ENCODE peak calls at places on chromosomes 13 and 19, in ten cellular contexts. W is uterus, T is endothelial cell of umbilical vein, M is heart right ventricle, O is hepatocyte, X is GM23338, C is thoracic aorta, J is tibial nerve, V is body of pancreas, E is breast epithelium. R is an unnamed sample. For H3K4me1, the result is how much of the 10 kb centered on the place peaks cover.

GRCh38 chr13:47216176-47216822 is 319.4 kb upstream of the HTR2A start:
- DNase-seq in M (no peak), J (no peak), T (no peak), E (no peak), X (no peak), V (no peak), O (peak), W (no peak), C (no peak), R (no peak)

GRCh38 chr19:45523642-45524256 is 16.5 kb downstream of the VASP start:
- DNase-seq in V (peak), E (peak), T (peak), C (peak), J (peak), X (peak), W (peak), M (peak), O (peak), R (peak)

GRCh38 chr19:51598159-51598915 is 27.3 kb downstream of the ZNF175 start:
- DNase-seq in O (no peak), T (no peak), W (no peak), M (no peak), C (no peak), E (no peak), J (no peak), V (no peak), X (no peak), R (no peak)

GRCh38 chr19:12880551-12881171 is 588 bp downstream of the DNASE2 start:
- DNase-seq in T (no peak), E (peak), X (peak), W (no peak), M (peak), J (no peak), O (peak), C (no peak), V (peak), R (no peak)

GRCh38 chr13:108944760-108945159 is 315.3 kb downstream of the MYO16 start:
- DNase-seq in V (no peak), E (no peak), W (no peak), M (no peak), J (no peak), X (no peak), C (no peak), T (no peak), O (no peak), R (no peak)

GRCh38 chr19:33815410-33816340 is 19.0 kb downstream of the KCTD15 start:
- DNase-seq in C (no peak), T (no peak), W (no peak), V (no peak), E (no peak), X (no peak), O (no peak), M (no peak), J (no peak), R (no peak)

GRCh38 chr13:25738342-25738771 is 313.5 kb downstream of the SHISA2 start:
- DNase-seq in J (no peak), O (peak), X (no peak), W (no peak), E (no peak), T (peak), C (no peak), M (no peak), V (peak), R (no peak)

GRCh38 chr19:28981994-28982393 is 231.0 kb downstream of the UQCRFS1 start:
- DNase-seq in W (no peak), O (no peak), M (no peak), C (no peak), V (no peak), X (no peak), T (no peak), E (no peak), J (no peak), R (no peak)

GRCh38 chr19:18514800-18515682 is 6.8 kb downstream of the ELL start:
- DNase-seq in W (peak), E (no peak), J (peak), O (peak), T (peak), V (peak), M (peak), C (no peak), X (no peak), R (peak)

GRCh38 chr13:77105051-77105450 is 78.1 kb upstream of the FBXL3 start:
- DNase-seq in W (no peak), O (no peak), V (no peak), J (no peak), X (no peak), T (no peak), E (no peak), M (no peak), C (no peak), R (no peak)

GRCh38 chr19:50025022-50025793 is at the start of gene VRK3:
- DNase-seq in O (peak), T (peak), E (peak), W (peak), X (peak), M (peak), V (peak), C (peak), J (peak), R (peak)

GRCh38 chr19:14333101-14333871 is 48.0 kb upstream of the ADGRE5 start:
- DNase-seq in O (peak), X (peak), C (no peak), M (peak), J (no peak), E (no peak), W (no peak), V (no peak), T (no peak), R (peak)

GRCh38 chr13:79779761-79780160 is 298.8 kb downstream of the NDFIP2 start:
- DNase-seq in O (peak), C (no peak), T (no peak), V (no peak), W (peak), J (peak), E (no peak), M (no peak), X (no peak), R (no peak)

GRCh38 chr13:30711375-30711774 is 24.0 kb upstream of the ALOX5AP start:
- DNase-seq in X (no peak), C (no peak), M (no peak), O (peak), T (no peak), V (no peak), J (no peak), W (no peak), E (no peak), R (no peak)

DNA sequence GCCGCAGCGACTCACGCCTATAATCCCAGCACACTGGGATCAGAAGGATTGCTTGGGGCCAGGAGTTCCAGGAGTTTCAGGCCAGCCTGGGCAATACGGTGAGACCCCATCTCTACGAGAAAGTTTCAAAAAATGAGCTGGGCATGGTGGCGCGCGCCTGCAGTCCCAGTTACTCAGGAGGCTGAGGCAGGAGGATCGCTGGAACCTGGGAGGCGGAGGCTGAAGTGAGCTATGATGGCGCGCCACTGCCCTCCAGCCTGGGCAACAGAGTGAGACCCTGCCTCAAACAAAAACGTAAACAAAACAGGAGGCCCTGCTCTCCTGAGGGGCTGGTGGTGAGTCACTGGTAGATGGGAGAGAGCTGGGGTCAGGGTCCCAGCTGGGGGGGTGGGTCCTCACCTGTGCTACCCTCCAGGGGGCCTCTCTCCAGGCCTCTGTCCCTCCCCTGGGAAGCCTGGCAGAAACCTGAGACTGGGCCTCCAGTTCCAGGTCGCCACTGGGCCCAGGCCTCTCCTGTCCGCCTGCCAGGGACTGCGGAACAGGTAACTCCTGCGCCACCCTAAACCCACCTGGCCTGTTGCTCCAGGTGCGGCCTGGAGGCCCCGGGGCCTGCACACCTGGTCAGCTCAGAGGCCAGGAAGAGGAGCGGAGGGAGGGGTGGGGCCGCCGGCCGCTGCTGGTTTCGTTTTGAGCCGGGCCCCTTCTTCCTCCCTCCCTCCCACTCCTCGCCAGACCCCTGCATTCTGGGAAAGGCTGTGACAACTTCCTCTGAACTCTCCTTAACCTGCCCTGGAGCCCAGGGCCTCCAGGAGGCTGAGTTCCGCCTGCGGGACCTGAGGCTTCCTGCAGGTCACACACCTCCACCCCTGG is 17.2 kb upstream of the ZBTB7A start:
- DNase-seq in X (peak), C (no peak), V (no peak), M (no peak), E (peak), T (no peak), O (peak), J (no peak), W (no peak), R (no peak)
- H3K4me1 ChIP-seq in X (under half), C (under half), V (under half), M (under half), E (under half), T (under half), O (under half), J (under half), W (under half), R (under half)

DNA sequence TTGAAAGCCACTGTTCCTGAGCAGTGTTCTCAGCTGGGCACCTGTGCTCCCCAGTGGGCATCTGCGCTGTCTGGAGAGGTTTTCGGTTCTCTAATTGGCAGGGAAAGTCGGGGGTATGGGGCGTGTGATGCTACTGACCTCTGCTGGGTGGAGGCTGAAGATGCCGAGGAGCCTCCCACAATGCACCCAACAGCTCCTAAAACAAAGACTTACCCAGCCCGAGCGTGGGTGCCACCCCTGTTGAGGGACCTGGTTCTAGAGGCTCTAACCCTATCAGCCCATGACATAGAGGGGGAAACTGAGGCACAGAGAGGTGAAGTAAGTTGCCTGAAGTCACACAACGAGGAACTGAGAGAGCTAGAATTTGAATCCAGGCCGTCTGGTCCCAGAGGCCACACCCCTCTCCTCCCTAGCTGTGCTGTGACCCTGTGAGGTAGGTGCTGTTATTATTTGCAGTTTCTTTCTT is 2.3 kb downstream of the SPACA4 start:
- DNase-seq in V (no peak), E (no peak), X (peak), W (no peak), O (no peak), T (no peak), M (no peak), J (no peak), C (no peak), R (no peak)
- TF ChIP-seq CTCF in V (no peak), E (no peak), X (peak), W (no peak), O (peak), T (peak), M (peak), J (peak), C (no peak), R (peak)

DNA sequence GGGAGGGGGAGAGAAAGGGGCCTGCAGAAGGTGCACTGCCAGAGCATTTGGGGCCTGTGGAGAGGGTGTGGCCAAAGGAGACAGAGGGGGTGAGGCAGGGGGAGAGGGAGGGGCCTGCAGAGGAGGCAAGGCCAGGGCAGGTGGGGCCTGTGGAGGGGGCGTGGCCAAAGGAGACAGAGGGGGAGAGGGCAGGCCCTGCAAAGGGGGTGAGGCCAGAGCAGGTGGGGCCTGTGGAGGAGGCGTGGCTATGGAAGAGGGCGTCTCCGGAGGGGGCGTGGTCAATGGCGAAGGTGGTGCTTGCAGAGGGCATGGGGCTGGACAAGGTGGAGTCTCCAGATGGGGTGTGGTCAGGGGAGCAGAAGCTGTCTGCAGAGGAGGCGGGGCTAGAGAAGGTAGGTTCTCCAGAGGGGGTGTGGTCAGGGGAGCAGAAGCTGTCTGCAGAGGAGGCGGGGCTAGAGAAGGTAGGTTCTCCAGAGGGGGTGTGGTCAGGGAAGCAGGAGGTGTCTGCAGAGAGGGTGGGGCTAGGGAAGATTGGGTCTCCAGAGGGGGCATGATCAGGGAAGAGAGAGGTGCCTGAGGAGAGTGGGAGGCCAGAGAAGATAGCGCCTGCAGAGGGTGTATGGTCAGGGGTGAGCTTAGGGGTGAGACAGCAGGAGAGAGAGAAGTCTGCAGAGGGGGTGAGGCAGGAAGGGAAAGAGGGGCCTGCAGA is 3.5 kb downstream of the PRR36 start:
- DNase-seq in E (no peak), O (peak), X (peak), M (no peak), V (peak), C (no peak), W (peak), T (peak), J (no peak), R (no peak)
- H3K4me1 ChIP-seq in E (under half), O (under half), X (under half), M (under half), V (half or more), C (under half), W (under half), T (under half), J (half or more), R (half or more)

GRCh38 chr13:103514188-103514587 is 448.0 kb upstream of the SLC10A2 start:
- DNase-seq in X (no peak), J (no peak), T (no peak), V (no peak), C (no peak), E (no peak), O (no peak), M (no peak), W (no peak), R (no peak)
- TF ChIP-seq CTCF in X (no peak), J (no peak), T (no peak), V (no peak), C (no peak), E (no peak), O (no peak), M (no peak), W (no peak), R (no peak)

R was measured in left ventricle myocardium inferior.